ENCODE peak calls at places on chromosome 12, in nine cellular contexts. V is NCI-H524; Z is body of pancreas; D is RPMI7951; C is activated T-cell treated with anti-CD3 and anti-CD28 coated beads, Interleukin-2, amount 50 U/mL, for 48 hours; N is NCI-H69; E is mucosa of gallbladder; U is effector memory CD8-positive, alpha-beta T cell; Y is A549. H is an unnamed sample.
A peak's percentile ranks its signal among the peaks of the same experiment; 100 is the strongest.

GRCh38 chr12:48956279-48957140 is 777 bp downstream of the ARF3 start:
- DNase-seq in V (peak; percentile 87), Z (peak; percentile 82), D (peak; percentile 95), C (no peak), N (peak; percentile 98), E (peak; percentile 85), U (no peak), Y (peak; percentile 94), H (no peak)

GRCh38 chr12:64184216-64184615 is 37.9 kb downstream of the KICS2 start:
- DNase-seq in V (no peak), Z (no peak), D (no peak), C (no peak), N (no peak), E (no peak), U (no peak), Y (no peak), H (no peak)

GRCh38 chr12:57149309-57149900 is 2.0 kb upstream of the LRP1-AS start:
- DNase-seq in V (no peak), Z (peak; percentile 58), D (peak; percentile 57), C (no peak), N (no peak), E (peak; percentile 55), U (no peak), Y (no peak), H (no peak)

GRCh38 chr12:60921541-60921940 is 1325.7 kb downstream of the SLC16A7 start:
- DNase-seq in V (no peak), Z (no peak), D (no peak), C (no peak), N (no peak), E (no peak), U (no peak), Y (no peak), H (no peak)

GRCh38 chr12:66620026-66620425 is 58.9 kb downstream of the GRIP1 start:
- DNase-seq in V (no peak), Z (no peak), D (no peak), C (no peak), N (no peak), E (no peak), U (no peak), Y (no peak), H (no peak)

GRCh38 chr12:124489915-124490583 is 77.4 kb downstream of the NCOR2 start:
- DNase-seq in V (no peak), Z (no peak), D (no peak), C (no peak), N (no peak), E (no peak), U (no peak), Y (no peak), H (no peak)

GRCh38 chr12:49261726-49262125 is 3.2 kb upstream of the TUBA1C start:
- DNase-seq in V (no peak), Z (no peak), D (no peak), C (no peak), N (no peak), E (no peak), U (no peak), Y (no peak), H (no peak)

GRCh38 chr12:50925342-50925651 is 27.0 kb upstream of the HIGD1C start:
- DNase-seq in V (peak; percentile 51), Z (peak; percentile 17), D (no peak), C (no peak), N (peak; percentile 74), E (peak; percentile 10), U (no peak), Y (no peak), H (no peak)

GRCh38 chr12:3004655-3005565 is 45.7 kb downstream of the TEAD4 start:
- DNase-seq in V (peak; percentile 73), Z (peak; percentile 45), D (no peak), C (no peak), N (no peak), E (no peak), U (no peak), Y (peak; percentile 55), H (no peak)

GRCh38 chr12:92290016-92290685 is 144.5 kb upstream of the BTG1 start:
- DNase-seq in V (peak; percentile 88), Z (no peak), D (peak; percentile 38), C (no peak), N (no peak), E (no peak), U (no peak), Y (no peak), H (no peak)

GRCh38 chr12:123748661-123749060 is 13.4 kb upstream of the DNAH10 start:
- DNase-seq in V (no peak), Z (no peak), D (peak; percentile 28), C (no peak), N (no peak), E (no peak), U (no peak), Y (no peak), H (no peak)

GRCh38 chr12:47818701-47819543 is 781 bp downstream of the HDAC7 start:
- DNase-seq in V (no peak), Z (peak; percentile 60), D (peak; percentile 56), C (peak; percentile 80), N (no peak), E (no peak), U (peak; percentile 28), Y (peak; percentile 51), H (no peak)

GRCh38 chr12:58966939-58967338 is 46.6 kb upstream of the LRIG3 start:
- DNase-seq in V (no peak), Z (no peak), D (peak; percentile 2), C (no peak), N (peak; percentile 37), E (no peak), U (no peak), Y (no peak), H (no peak)

GRCh38 chr12:19138551-19139344 is 9.2 kb downstream of the PLEKHA5 start:
- DNase-seq in V (no peak), Z (no peak), D (peak; percentile 97), C (no peak), N (no peak), E (no peak), U (no peak), Y (no peak), H (no peak)

GRCh38 chr12:42166501-42166900 is 21.8 kb upstream of the GXYLT1 start:
- DNase-seq in V (no peak), Z (no peak), D (no peak), C (no peak), N (no peak), E (no peak), U (no peak), Y (no peak), H (no peak)

GRCh38 chr12:120249875-120250795 is 15.4 kb downstream of the PXN start:
- DNase-seq in V (no peak), Z (no peak), D (peak; percentile 64), C (peak; percentile 57), N (no peak), E (no peak), U (peak; percentile 51), Y (no peak), H (peak; percentile 32)

GRCh38 chr12:12804011-12804410 is 9.1 kb upstream of the DDX47 start:
- DNase-seq in V (no peak), Z (no peak), D (no peak), C (no peak), N (peak; percentile 4), E (no peak), U (no peak), Y (peak; percentile 61), H (no peak)

GRCh38 chr12:88338486-88338885 is 196.4 kb downstream of the TMTC3 start:
- DNase-seq in V (no peak), Z (no peak), D (no peak), C (no peak), N (no peak), E (no peak), U (no peak), Y (no peak), H (no peak)

GRCh38 chr12:18967814-18968213 is 161.7 kb upstream of the PLEKHA5 start:
- DNase-seq in V (peak; percentile 86), Z (no peak), D (no peak), C (no peak), N (peak; percentile 1), E (no peak), U (no peak), Y (no peak), H (no peak)

GRCh38 chr12:105201389-105201788 is 34.6 kb downstream of the APPL2 start:
- DNase-seq in V (no peak), Z (no peak), D (no peak), C (no peak), N (no peak), E (no peak), U (no peak), Y (no peak), H (no peak)

GRCh38 chr12:62618948-62619347 is 152.3 kb downstream of the MON2 start:
- DNase-seq in V (no peak), Z (no peak), D (no peak), C (no peak), N (peak; percentile 70), E (no peak), U (no peak), Y (no peak), H (no peak)

GRCh38 chr12:3130053-3130805 is 53.0 kb downstream of the TSPAN9 start:
- DNase-seq in V (peak; percentile 31), Z (no peak), D (no peak), C (no peak), N (peak; percentile 73), E (no peak), U (no peak), Y (no peak), H (no peak)

GRCh38 chr12:67137256-67137655 is 131.9 kb upstream of the CAND1 start:
- DNase-seq in V (no peak), Z (no peak), D (no peak), C (no peak), N (no peak), E (no peak), U (no peak), Y (no peak), H (no peak)

GRCh38 chr12:8696402-8697100 is 1.2 kb upstream of the RIMKLB start:
- DNase-seq in V (no peak), Z (no peak), D (no peak), C (no peak), N (no peak), E (no peak), U (no peak), Y (no peak), H (no peak)

GRCh38 chr12:91074851-91075250 is 17.0 kb upstream of the KERA start:
- DNase-seq in V (no peak), Z (no peak), D (no peak), C (no peak), N (peak; percentile 89), E (no peak), U (no peak), Y (no peak), H (no peak)

GRCh38 chr12:122820838-122821271 is 14.4 kb upstream of the HIP1R start:
- DNase-seq in V (no peak), Z (no peak), D (no peak), C (no peak), N (no peak), E (no peak), U (no peak), Y (no peak), H (no peak)